ENCODE peak calls at places on chromosome 13, in seven cellular contexts. J is thoracic aorta, E is RWPE1, C is thyroid gland, O is upper lobe of left lung, H is PC-9, S is HFF-Myc. V is an unnamed sample.

GRCh38 chr13:81017525-81018152 is 676.7 kb upstream of the SPRY2 start:
- DNase-seq in S (peak), O (no peak), E (peak), H (no peak), C (no peak), J (no peak), V (no peak)

GRCh38 chr13:106917024-106917491 is 349.1 kb upstream of the ARGLU1 start:
- DNase-seq in O (no peak), J (no peak), E (no peak), H (no peak), C (no peak), S (no peak), V (no peak)

GRCh38 chr13:33179463-33179862 is 106.1 kb downstream of the STARD13 start:
- DNase-seq in J (no peak), S (no peak), E (no peak), H (no peak), O (no peak), C (no peak), V (no peak)

GRCh38 chr13:39976481-39976880 is 321.0 kb downstream of the COG6 start:
- DNase-seq in S (no peak), C (no peak), J (no peak), E (no peak), H (no peak), O (no peak), V (no peak)

GRCh38 chr13:31733709-31734108 is 5.6 kb upstream of the RXFP2 start:
- DNase-seq in H (no peak), S (peak), O (no peak), E (no peak), J (no peak), C (no peak), V (no peak)

GRCh38 chr13:25881136-25881926 is 170.5 kb downstream of the SHISA2 start:
- DNase-seq in E (no peak), J (no peak), C (no peak), H (no peak), S (no peak), O (no peak), V (no peak)

GRCh38 chr13:114166381-114167131 is 12.5 kb upstream of the CFAP97D2 start:
- DNase-seq in S (no peak), C (no peak), J (no peak), E (no peak), O (no peak), H (no peak), V (no peak)

GRCh38 chr13:108115739-108116138 is 99.6 kb downstream of the LIG4 start:
- DNase-seq in C (no peak), E (no peak), J (no peak), H (no peak), O (no peak), S (no peak), V (no peak)

GRCh38 chr13:51148952-51149573 is 38.0 kb upstream of the C13orf42 start:
- DNase-seq in S (no peak), C (peak), O (no peak), J (no peak), H (peak), E (peak), V (no peak)

GRCh38 chr13:24251525-24251924 is 57.9 kb upstream of the C1QTNF9 start:
- DNase-seq in H (no peak), C (no peak), O (peak), S (no peak), J (no peak), E (no peak), V (peak)

GRCh38 chr13:44311011-44311481 is 62.6 kb upstream of the SERP2 start:
- DNase-seq in S (no peak), J (no peak), H (peak), O (peak), C (peak), E (peak), V (no peak)

GRCh38 chr13:42864952-42865634 is 83.7 kb downstream of the FAM216B start:
- DNase-seq in H (no peak), E (no peak), S (no peak), C (no peak), J (no peak), O (no peak), V (no peak)

GRCh38 chr13:24997367-24997967 is 98.5 kb upstream of the PABPC3 start:
- DNase-seq in H (no peak), S (peak), E (peak), J (no peak), C (no peak), O (no peak), V (no peak)

GRCh38 chr13:73198888-73199497 is 140.2 kb downstream of the KLF5 start:
- DNase-seq in O (no peak), C (no peak), E (no peak), J (no peak), S (no peak), H (peak), V (no peak)

GRCh38 chr13:20160346-20161274 is at the start of gene GJA3:
- DNase-seq in C (peak), O (no peak), E (peak), S (no peak), J (no peak), H (no peak), V (no peak)

GRCh38 chr13:43787998-43788397 is 1.2 kb upstream of the ENOX1 start:
- DNase-seq in C (no peak), O (no peak), J (no peak), S (no peak), H (peak), E (no peak), V (no peak)

GRCh38 chr13:27789153-27789494 is 3.2 kb upstream of the GSX1 start:
- DNase-seq in H (no peak), O (no peak), J (no peak), S (no peak), E (no peak), C (no peak), V (no peak)

GRCh38 chr13:96984061-96984508 is 10.2 kb downstream of the OXGR1 start:
- DNase-seq in J (no peak), S (no peak), E (peak), C (peak), H (peak), O (peak), V (no peak)

GRCh38 chr13:107379398-107380155 is 811.6 kb upstream of the ARGLU1 start:
- DNase-seq in S (no peak), J (no peak), H (no peak), E (no peak), O (no peak), C (no peak), V (no peak)

GRCh38 chr13:41546372-41547252 is 89.3 kb downstream of the RGCC start:
- DNase-seq in E (peak), C (no peak), O (no peak), H (no peak), S (no peak), J (no peak), V (no peak)

DNA sequence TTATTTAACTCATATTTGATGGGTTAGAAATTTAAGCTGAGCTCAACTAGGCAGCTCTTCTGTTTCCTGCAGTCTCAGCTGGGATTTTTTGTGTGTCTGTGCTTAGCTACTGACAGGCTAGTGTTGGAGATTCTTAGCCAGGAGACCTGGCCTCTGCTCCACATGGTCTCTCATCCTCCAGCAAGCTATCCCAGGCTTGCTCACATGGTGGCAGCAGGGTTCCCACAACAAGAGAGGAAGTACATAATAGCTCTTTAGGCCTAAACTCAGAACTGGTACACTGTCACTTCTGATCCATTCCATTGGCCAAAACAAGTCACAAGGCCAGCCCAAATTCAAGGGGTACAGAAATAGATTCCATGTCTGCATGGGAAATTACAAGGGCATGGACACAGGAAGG is 406.2 kb downstream of the SUCLA2 start:
- DNase-seq in S (no peak), J (no peak), C (no peak), O (no peak), H (no peak), E (no peak), V (no peak)
- TF ChIP-seq CTCF in S (peak), J (no peak), C (no peak), O (no peak), H (no peak), E (no peak), V (no peak)

GRCh38 chr13:56561327-56561726 is 579.4 kb upstream of the PRR20A start:
- DNase-seq in E (peak), C (no peak), O (no peak), H (no peak), S (no peak), J (no peak), V (no peak)
- TF ChIP-seq CTCF in E (peak), C (no peak), O (no peak), H (peak), S (no peak), J (no peak), V (no peak)

DNA sequence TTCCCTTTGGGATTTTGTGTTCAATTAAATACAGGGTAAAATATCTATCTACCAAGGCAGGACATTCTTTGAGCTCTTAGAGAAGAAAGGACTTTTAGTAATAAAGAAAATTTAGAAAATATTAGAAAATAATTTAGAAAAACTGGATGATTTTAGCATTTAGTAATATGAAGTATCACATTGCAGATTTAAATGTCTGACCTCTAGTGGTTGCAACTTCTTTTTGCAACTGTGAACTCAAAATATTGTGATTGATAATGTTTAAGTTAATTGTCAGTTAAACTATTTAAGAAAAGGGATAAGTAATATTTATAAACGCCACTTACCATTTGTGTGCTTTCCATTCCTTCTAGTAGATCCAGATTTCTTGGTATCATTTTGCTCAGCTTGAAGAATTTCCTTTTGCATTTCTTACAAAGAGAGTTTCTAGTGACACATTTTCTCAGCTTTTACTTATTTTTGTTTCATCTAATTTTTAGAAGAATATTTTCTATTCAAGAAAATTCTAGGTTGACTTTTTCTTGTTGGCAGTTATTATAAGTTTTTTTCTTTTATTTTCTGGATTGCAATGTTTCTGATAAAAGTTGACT is 10.3 kb upstream of the POSTN start:
- DNase-seq in S (no peak), H (no peak), E (no peak), J (no peak), O (no peak), C (no peak), V (no peak)
- TF ChIP-seq CTCF in S (peak), H (peak), E (peak), J (no peak), O (no peak), C (peak), V (no peak)

DNA sequence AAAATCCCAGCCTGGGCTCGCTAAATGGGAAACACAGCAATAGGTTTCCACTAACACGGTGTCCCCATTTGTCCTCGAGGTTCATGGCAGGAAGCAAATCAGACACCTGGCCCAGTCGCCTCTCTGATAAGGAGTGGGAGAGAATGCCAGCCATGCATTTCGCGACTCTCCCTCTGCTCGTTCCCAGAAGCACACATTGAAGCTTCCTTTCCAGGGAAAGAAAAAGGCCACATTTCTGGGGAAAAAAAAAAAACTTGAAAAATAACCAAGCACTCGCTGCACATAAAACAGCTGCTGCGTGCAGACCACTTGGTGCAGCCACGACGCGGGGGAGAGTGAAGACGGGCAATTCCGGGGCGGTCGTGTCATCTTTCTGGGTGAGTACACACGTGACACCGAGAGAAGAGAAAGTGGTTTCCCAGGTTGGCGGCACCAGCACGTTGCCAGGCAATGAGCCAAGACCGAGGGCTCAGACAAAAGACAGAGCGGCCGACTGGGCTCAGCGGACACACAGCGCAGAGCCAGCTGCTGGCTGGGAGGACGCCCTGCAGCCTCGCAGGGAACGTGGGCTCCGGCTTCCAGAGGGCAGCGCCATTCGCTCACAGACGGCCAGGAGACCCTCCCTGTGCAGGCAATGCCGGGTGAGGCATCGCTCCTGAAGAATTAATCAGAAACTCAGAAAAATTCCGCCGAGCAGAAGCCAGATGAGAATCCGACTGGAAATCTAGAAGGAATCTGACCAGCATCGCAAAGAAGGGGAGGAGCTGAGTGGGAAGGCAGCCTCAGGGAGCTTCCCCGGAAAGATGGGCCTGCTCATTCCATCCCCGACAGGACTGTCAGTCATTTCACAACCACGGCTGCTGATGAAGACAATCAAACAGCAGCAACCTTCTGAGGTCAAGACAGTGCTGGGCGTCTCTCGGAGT is 83.2 kb upstream of the IRS2 start:
- DNase-seq in J (peak), O (peak), C (peak), S (peak), E (peak), H (peak), V (no peak)
- TF ChIP-seq CTCF in J (peak), O (peak), C (peak), S (peak), E (peak), H (peak), V (no peak)

GRCh38 chr13:112968380-112968909 is 569 bp upstream of the MCF2L start:
- DNase-seq in S (no peak), O (peak), C (peak), H (no peak), E (no peak), J (no peak), V (peak)
- TF ChIP-seq CTCF in S (no peak), O (peak), C (peak), H (peak), E (no peak), J (no peak), V (no peak)

GRCh38 chr13:74270018-74270417 is 135.8 kb upstream of the KLF12 start:
- DNase-seq in H (no peak), C (no peak), S (no peak), J (no peak), E (peak), O (no peak), V (no peak)

GRCh38 chr13:74258951-74259350 is 124.7 kb upstream of the KLF12 start:
- DNase-seq in S (no peak), H (no peak), C (no peak), E (no peak), J (no peak), O (no peak), V (no peak)

GRCh38 chr13:74259641-74260040 is 125.4 kb upstream of the KLF12 start:
- DNase-seq in O (no peak), J (no peak), H (no peak), C (no peak), E (no peak), S (no peak), V (no peak)

DNA sequence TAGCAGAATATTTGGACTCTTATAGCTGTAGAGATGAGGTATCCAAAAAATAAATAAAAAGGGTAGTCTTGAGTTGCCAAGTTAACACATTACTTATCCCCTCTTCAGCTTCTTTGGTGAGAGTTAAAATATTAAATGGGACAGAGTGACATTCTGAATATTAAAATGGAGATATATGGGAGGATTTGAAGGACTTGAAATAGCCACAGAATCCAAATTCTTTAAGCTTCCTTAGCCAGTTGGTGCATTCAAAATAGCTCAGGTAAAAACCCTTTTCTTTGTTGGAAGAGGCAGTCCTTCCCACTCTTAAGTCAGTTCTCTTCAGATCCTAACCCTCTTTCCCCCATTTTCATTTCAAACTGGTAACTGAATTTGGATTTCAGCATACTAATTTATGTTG is 130.1 kb upstream of the KLF12 start:
- DNase-seq in O (no peak), S (no peak), J (no peak), H (no peak), C (no peak), E (no peak), V (no peak)
- TF ChIP-seq CTCF in O (no peak), S (no peak), J (no peak), H (no peak), C (no peak), E (no peak), V (no peak)

DNA sequence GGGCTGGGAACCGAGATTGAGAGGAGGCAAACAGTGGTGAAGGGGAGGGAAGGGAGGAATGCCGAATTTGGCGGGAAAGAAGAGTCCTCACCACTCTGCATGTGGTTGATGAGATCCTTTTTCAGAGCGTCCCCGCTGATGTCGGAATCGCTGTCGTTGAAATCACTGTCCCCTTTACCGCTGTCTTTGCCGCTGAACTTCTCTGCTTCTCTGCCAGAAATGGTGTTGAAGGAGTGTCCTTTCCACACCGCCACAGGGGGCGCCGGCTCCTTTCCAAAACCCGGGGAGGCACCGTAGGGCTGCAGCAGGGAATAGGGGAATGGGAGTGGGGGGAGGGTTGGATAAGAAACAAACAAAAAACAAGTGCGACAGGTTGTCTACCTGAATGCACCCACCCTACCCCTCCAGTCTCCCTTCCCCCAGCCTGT is 3.1 kb downstream of the PCDH8 start:
- DNase-seq in C (peak), E (peak), H (no peak), J (no peak), S (no peak), O (no peak), V (no peak)
- TF ChIP-seq CTCF in C (peak), E (no peak), H (no peak), J (no peak), S (peak), O (no peak), V (no peak)

V was measured in natural killer cell.